ENCODE peak calls at places on chromosome 10, in eight cellular contexts. A, W, E, S, C, O, Y and K are unnamed samples.

GRCh38 chr10:129305046-129305445 is 162.0 kb upstream of the MGMT start:
- DNase-seq in A (no peak), W (no peak), E (peak), S (no peak), C (no peak), O (no peak), Y (no peak), K (no peak)

GRCh38 chr10:100208271-100208670 is 21.1 kb downstream of the CHUK start:
- DNase-seq in A (no peak), W (no peak), E (no peak), S (no peak), C (no peak), O (no peak), Y (no peak), K (no peak)

GRCh38 chr10:3172081-3172445 is 519 bp downstream of the PITRM1 start:
- DNase-seq in A (peak), W (no peak), E (peak), S (no peak), C (no peak), O (no peak), Y (peak), K (no peak)

GRCh38 chr10:70271996-70272924 is 11.5 kb downstream of the NPFFR1 start:
- DNase-seq in A (no peak), W (no peak), E (no peak), S (no peak), C (no peak), O (peak), Y (no peak), K (no peak)

GRCh38 chr10:77105756-77106155 is 531.9 kb downstream of the KCNMA1 start:
- DNase-seq in A (no peak), W (no peak), E (no peak), S (no peak), C (no peak), O (peak), Y (no peak), K (no peak)

GRCh38 chr10:30366829-30367228 is 17.8 kb upstream of the MTPAP start:
- DNase-seq in A (peak), W (no peak), E (no peak), S (no peak), C (no peak), O (no peak), Y (no peak), K (no peak)

GRCh38 chr10:70474780-70475179 is 3.8 kb upstream of the PALD1 start:
- DNase-seq in A (peak), W (no peak), E (no peak), S (no peak), C (no peak), O (peak), Y (no peak), K (no peak)

GRCh38 chr10:62554632-62555199 is 180.5 kb downstream of the ZNF365 start:
- DNase-seq in A (peak), W (peak), E (peak), S (no peak), C (peak), O (peak), Y (peak), K (no peak)

GRCh38 chr10:123868058-123868995 is 23.3 kb downstream of the CPXM2 start:
- DNase-seq in A (no peak), W (no peak), E (no peak), S (no peak), C (no peak), O (no peak), Y (no peak), K (no peak)

GRCh38 chr10:74276416-74276815 is 125.4 kb downstream of the ADK start:
- DNase-seq in A (no peak), W (no peak), E (no peak), S (no peak), C (no peak), O (no peak), Y (no peak), K (no peak)

GRCh38 chr10:48491422-48492139 is 113.3 kb downstream of the ARHGAP22 start:
- DNase-seq in A (no peak), W (no peak), E (no peak), S (no peak), C (no peak), O (no peak), Y (no peak), K (no peak)

GRCh38 chr10:128729910-128730420 is 603.7 kb upstream of the MKI67 start:
- DNase-seq in A (no peak), W (no peak), E (no peak), S (no peak), C (no peak), O (no peak), Y (no peak), K (no peak)

GRCh38 chr10:132993271-132994260 is 51.2 kb upstream of the CFAP46 start:
- DNase-seq in A (no peak), W (no peak), E (no peak), S (no peak), C (no peak), O (no peak), Y (no peak), K (no peak)

GRCh38 chr10:90354914-90355313 is 502.9 kb downstream of the HTR7 start:
- DNase-seq in A (no peak), W (no peak), E (no peak), S (no peak), C (no peak), O (no peak), Y (no peak), K (no peak)

GRCh38 chr10:78310481-78311080 is 276.9 kb downstream of the RPS24 start:
- DNase-seq in A (no peak), W (no peak), E (no peak), S (no peak), C (no peak), O (no peak), Y (peak), K (no peak)

GRCh38 chr10:124906551-124907001 is 35.3 kb upstream of the ZRANB1 start:
- DNase-seq in A (peak), W (no peak), E (no peak), S (no peak), C (no peak), O (no peak), Y (no peak), K (no peak)

GRCh38 chr10:96991313-96991841 is 159.3 kb downstream of the LCOR start:
- DNase-seq in A (peak), W (no peak), E (no peak), S (no peak), C (no peak), O (no peak), Y (no peak), K (no peak)

GRCh38 chr10:35884657-35885071 is 242.6 kb upstream of the FZD8 start:
- DNase-seq in A (no peak), W (no peak), E (no peak), S (no peak), C (no peak), O (peak), Y (no peak), K (no peak)

GRCh38 chr10:72337039-72337629 is 17.6 kb downstream of the DNAJB12 start:
- DNase-seq in A (peak), W (peak), E (peak), S (no peak), C (peak), O (peak), Y (peak), K (peak)

GRCh38 chr10:85510682-85511081 is 855.9 kb downstream of the GRID1 start:
- DNase-seq in A (no peak), W (no peak), E (no peak), S (no peak), C (no peak), O (peak), Y (no peak), K (no peak)

GRCh38 chr10:113073549-113074189 is 123.6 kb downstream of the TCF7L2 start:
- DNase-seq in A (peak), W (no peak), E (peak), S (no peak), C (no peak), O (no peak), Y (peak), K (no peak)

GRCh38 chr10:49541762-49542161 is 2.8 kb upstream of the ERCC6 start:
- DNase-seq in A (no peak), W (no peak), E (no peak), S (no peak), C (no peak), O (peak), Y (no peak), K (no peak)

GRCh38 chr10:125448596-125448995 is 234.4 kb downstream of the TEX36 start:
- DNase-seq in A (peak), W (no peak), E (peak), S (no peak), C (peak), O (peak), Y (no peak), K (no peak)

GRCh38 chr10:89206402-89207180 is 526 bp downstream of the CH25H start:
- DNase-seq in A (peak), W (peak), E (peak), S (peak), C (no peak), O (peak), Y (peak), K (peak)

GRCh38 chr10:126955934-126956711 is 50.9 kb downstream of the DOCK1 start:
- DNase-seq in A (no peak), W (no peak), E (no peak), S (no peak), C (no peak), O (no peak), Y (no peak), K (no peak)

GRCh38 chr10:60684091-60684490 is 94.2 kb upstream of the CDK1 start:
- DNase-seq in A (no peak), W (no peak), E (no peak), S (no peak), C (no peak), O (no peak), Y (no peak), K (no peak)

GRCh38 chr10:88184543-88185297 is 321.3 kb downstream of the PTEN start:
- DNase-seq in A (no peak), W (no peak), E (no peak), S (no peak), C (no peak), O (no peak), Y (no peak), K (no peak)

GRCh38 chr10:45532501-45532900 is 140.1 kb downstream of the ZFAND4 start:
- DNase-seq in A (no peak), W (no peak), E (no peak), S (no peak), C (peak), O (no peak), Y (no peak), K (no peak)

GRCh38 chr10:124458874-124459273 is 2.7 kb upstream of the LHPP start:
- DNase-seq in A (no peak), W (no peak), E (no peak), S (no peak), C (no peak), O (no peak), Y (no peak), K (no peak)

GRCh38 chr10:124728071-124728829 is 15.9 kb downstream of the FAM53B start:
- DNase-seq in A (no peak), W (no peak), E (peak), S (no peak), C (peak), O (no peak), Y (no peak), K (peak)